ENCODE peak calls at places on chromosome 1, in five cellular contexts. M is GM12878, U is K562, I is H1, S is HepG2. L is an unnamed sample.

GRCh38 chr1:19229828-19230325 is 19.8 kb upstream of the UBR4 start:
- DNase-seq in M (no peak), U (no peak), I (no peak), S (no peak), L (no peak)

GRCh38 chr1:182309631-182310351 is 81.8 kb downstream of the GLUL start:
- DNase-seq in M (no peak), U (peak; percentile 45), I (no peak), S (peak; percentile 81), L (no peak)

GRCh38 chr1:230147253-230148193 is 80.5 kb downstream of the GALNT2 start:
- DNase-seq in M (no peak), U (no peak), I (no peak), S (no peak), L (no peak)

GRCh38 chr1:33322109-33322508 is 1.2 kb upstream of the A3GALT2 start:
- DNase-seq in M (no peak), U (no peak), I (no peak), S (no peak), L (no peak)

GRCh38 chr1:154730251-154730650 is 122.3 kb upstream of the ADAR start:
- DNase-seq in M (no peak), U (no peak), I (no peak), S (no peak), L (no peak)

GRCh38 chr1:186530104-186530503 is 69.2 kb upstream of the PDC start:
- DNase-seq in M (no peak), U (no peak), I (no peak), S (no peak), L (no peak)

GRCh38 chr1:220880726-220881506 is 1.7 kb downstream of the HLX start:
- DNase-seq in M (no peak), U (no peak), I (peak; percentile 67), S (no peak), L (no peak)

GRCh38 chr1:214002472-214002871 is 14.7 kb downstream of the PROX1 start:
- DNase-seq in M (no peak), U (peak; percentile 28), I (peak; percentile 13), S (peak; percentile 78), L (no peak)

GRCh38 chr1:240732390-240732789 is 120.4 kb upstream of the GREM2 start:
- DNase-seq in M (no peak), U (peak; percentile 41), I (no peak), S (peak; percentile 53), L (peak; percentile 12)

GRCh38 chr1:8020032-8020431 is 6.1 kb downstream of the ERRFI1 start:
- DNase-seq in M (no peak), U (no peak), I (no peak), S (peak; percentile 58), L (no peak)

DNA sequence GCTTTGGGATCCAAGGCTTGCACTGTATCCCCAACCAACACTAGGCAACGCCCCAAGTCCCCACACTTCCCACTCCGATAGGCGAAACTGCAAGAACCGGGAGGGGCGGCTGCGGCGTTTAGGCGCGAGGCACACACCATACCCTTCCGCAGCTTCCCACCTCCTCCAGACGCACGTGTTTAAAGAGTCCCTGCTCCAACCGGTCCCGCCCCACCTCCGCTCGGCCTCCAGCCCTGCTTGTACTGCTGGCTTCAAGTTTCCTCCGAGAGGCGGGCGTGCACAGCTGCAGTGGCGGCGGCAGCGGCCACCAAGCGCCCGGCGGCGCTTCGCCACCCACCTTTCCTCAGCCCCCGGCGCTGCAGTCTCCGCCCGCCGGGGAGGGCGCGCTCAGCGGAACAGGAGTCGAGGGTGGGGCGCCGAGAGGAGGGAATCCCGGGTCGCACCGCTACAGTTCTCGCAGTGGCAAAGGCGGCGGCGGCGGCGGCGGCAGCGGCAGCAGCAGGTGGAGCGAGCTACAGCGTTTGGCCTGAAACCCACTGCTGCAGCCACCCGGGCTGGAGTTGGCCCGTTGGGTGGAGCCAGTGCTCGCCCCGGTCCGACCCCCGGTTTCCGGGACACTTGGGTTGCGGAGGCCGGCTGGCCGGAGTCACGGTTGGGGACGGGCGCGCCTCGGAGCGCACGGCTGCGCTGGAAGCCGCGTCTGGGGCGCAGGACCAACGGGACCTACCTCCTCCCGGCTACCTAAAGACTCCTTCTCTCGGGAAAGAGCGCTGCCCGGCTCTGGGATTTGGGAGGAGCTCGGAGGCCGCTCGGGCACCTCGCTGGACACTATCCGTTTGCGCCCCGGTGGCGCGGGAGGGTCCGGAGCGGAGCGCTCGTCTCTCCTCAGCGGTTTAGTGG is at the start of gene CNIH3:
- DNase-seq in M (no peak), U (no peak), I (peak; percentile 89), S (no peak), L (no peak)
- TF ChIP-seq EZH2 in M (no peak), U (no peak), I (no peak), S (no peak), L (no peak)

GRCh38 chr1:1181129-1181937 is 7.7 kb downstream of the TTLL10 start:
- DNase-seq in M (no peak), U (no peak), I (no peak), S (no peak), L (no peak)
- TF ChIP-seq YY1 in M (no peak), U (no peak), I (no peak), S (no peak), L (no peak)

DNA sequence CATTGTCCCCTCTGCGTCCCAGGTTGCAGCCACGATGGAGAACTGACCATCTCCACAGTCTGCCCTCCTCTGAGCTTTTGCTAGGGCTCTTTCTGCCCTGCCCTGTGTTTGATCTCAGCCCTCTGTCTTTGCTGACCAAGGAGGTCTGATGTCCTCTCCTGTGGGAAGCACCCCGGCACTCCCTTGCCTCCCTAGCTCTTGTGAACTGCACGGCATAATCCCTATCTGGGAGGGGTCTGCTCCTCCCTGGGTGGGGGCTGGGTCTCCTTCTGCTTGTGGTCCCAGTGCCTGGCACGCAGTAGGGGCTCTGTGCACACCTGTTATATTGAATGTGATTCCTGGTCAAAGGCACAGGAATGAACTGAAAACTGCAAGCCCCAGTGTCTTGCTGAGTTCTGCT is 2.4 kb downstream of the DRAXIN start:
- DNase-seq in M (no peak), U (no peak), I (no peak), S (no peak), L (no peak)
- TF ChIP-seq EZH2 in M (no peak), U (no peak), I (no peak), S (no peak), L (no peak)

GRCh38 chr1:149987297-149987595 is 23.3 kb downstream of the OTUD7B start:
- DNase-seq in M (no peak), U (no peak), I (no peak), S (no peak), L (no peak)

DNA sequence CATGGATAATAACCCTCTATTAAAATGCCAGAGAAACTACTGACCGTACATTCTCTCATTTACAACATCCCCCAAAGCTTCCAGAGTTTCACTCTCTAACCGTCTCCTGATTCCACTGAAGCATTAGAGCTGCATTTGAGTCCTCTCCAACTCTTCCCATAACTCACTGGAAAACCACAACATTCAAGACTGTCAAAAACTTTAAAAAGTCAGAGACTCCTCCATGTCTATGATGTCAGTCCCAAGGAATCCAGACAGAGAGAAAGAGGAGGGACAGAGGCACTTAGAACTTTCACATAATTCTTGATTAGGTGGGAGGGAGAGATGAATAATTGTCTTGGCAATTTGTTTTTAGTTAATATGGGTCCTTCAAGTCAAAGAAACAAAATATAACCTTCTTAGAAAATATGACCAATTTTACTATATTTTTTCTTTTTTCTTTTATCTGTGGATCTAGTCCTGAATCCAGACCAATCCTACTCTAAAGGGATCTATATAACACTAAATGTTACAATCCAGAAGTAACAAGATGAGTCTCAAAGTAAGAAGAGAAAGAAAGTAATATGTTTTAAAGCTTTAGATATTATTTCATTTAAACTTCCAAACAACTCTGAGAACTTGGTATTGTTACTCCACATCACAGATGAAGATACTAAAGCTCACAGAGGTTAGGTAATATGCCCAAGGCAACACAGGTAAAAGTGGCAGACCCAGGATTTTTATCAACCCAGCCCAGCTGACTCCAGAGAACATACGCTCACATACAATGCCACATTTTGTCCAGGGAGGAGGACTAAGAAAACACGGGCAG is 23.8 kb downstream of the OTUD7B start:
- DNase-seq in M (no peak), U (no peak), I (no peak), S (no peak), L (no peak)
- TF ChIP-seq YY1 in M (no peak), U (no peak), I (no peak), S (no peak), L (no peak)

GRCh38 chr1:6447016-6447817 is 18.8 kb downstream of the TNFRSF25 start:
- DNase-seq in M (no peak), U (no peak), I (peak; percentile 76), S (peak; percentile 86), L (no peak)

GRCh38 chr1:6447818-6448748 is 17.9 kb downstream of the TNFRSF25 start:
- DNase-seq in M (no peak), U (peak; percentile 62), I (peak; percentile 94), S (peak; percentile 81), L (peak; percentile 81)

GRCh38 chr1:6450005-6450450 is 15.9 kb downstream of the TNFRSF25 start:
- DNase-seq in M (no peak), U (no peak), I (no peak), S (peak; percentile 24), L (no peak)

GRCh38 chr1:6450943-6451373 is 15.0 kb downstream of the TNFRSF25 start:
- DNase-seq in M (no peak), U (no peak), I (no peak), S (peak; percentile 89), L (no peak)

GRCh38 chr1:6448749-6449631 is 17.0 kb downstream of the TNFRSF25 start:
- DNase-seq in M (no peak), U (peak; percentile 75), I (peak; percentile 86), S (peak; percentile 50), L (no peak)
- TF ChIP-seq EZH2 in M (no peak), U (peak; percentile 78), I (no peak), S (no peak), L (no peak)

DNA sequence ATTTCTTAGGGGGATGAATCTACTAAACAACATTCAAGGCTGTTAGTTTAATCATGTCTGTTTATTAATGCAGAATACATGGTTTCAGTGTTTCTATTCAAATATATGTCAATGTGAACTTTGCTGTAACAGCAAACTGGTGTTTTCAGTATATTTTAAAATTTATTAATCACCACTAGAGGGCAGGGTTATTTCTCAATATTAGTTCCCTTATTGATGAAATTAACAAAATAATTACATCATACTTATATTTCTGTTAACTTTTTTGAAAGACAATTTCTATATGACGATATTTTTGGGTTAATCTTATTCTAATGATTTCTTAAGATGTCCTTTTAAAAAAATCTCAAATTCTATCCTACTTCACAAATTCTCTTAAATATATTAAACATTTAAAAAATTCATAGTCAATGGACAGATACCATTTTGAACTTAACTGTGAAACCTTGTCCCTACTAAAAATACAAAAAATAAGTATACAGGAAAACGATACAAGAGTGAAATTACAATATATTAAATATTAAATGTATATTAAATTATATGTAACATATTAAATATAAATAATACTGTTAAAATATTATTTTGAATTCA is 1034.1 kb upstream of the PRMT6 start:
- DNase-seq in M (no peak), U (no peak), I (no peak), S (no peak), L (no peak)
- TF ChIP-seq YY1 in M (no peak), U (no peak), I (no peak), S (no peak), L (no peak)

GRCh38 chr1:98107256-98107655 is 186.4 kb upstream of the DPYD start:
- DNase-seq in M (no peak), U (no peak), I (no peak), S (no peak), L (no peak)
- TF ChIP-seq EZH2 in M (no peak), U (no peak), I (no peak), S (no peak), L (no peak)

L was measured in HCT116.